ENCODE peak calls at places on chromosomes 4 and X, in nine cellular contexts. Y is SK-N-SH, N is Caco-2, Z is heart left ventricle, B is PC-9, K is foreskin fibroblast, W is stomach, L is choroid plexus epithelial cell, H is GM23338. A is an unnamed sample.

GRCh38 chr4:183469327-183469726 is 24.9 kb downstream of the CDKN2AIP start:
- DNase-seq in Y (no peak), N (no peak), Z (no peak), B (no peak), K (no peak), W (no peak), L (no peak), H (no peak), A (no peak)

GRCh38 chr4:103052779-103053178 is 23.8 kb downstream of the SLC9B2 start:
- DNase-seq in Y (peak), N (no peak), Z (no peak), B (no peak), K (no peak), W (no peak), L (no peak), H (no peak), A (no peak)

GRCh38 chr4:5888706-5889696 is 3.9 kb downstream of the CRMP1 start:
- DNase-seq in Y (no peak), N (no peak), Z (no peak), B (no peak), K (no peak), W (no peak), L (no peak), H (no peak), A (no peak)

GRCh38 chr4:169922632-169923276 is 103.4 kb downstream of the MFAP3L start:
- DNase-seq in Y (no peak), N (no peak), Z (no peak), B (no peak), K (peak), W (no peak), L (no peak), H (no peak), A (no peak)

GRCh38 chr4:19309365-19309764 is 942.3 kb upstream of the SLIT2 start:
- DNase-seq in Y (no peak), N (peak), Z (no peak), B (no peak), K (peak), W (no peak), L (peak), H (peak), A (no peak)

GRCh38 chrX:17590892-17591740 is 146.2 kb upstream of the SCML1 start:
- DNase-seq in Y (peak), N (peak), Z (peak), B (peak), K (peak), W (peak), L (peak), H (peak), A (peak)

GRCh38 chrX:10158279-10158939 is 1.6 kb downstream of the CLCN4 start:
- DNase-seq in Y (peak), N (no peak), Z (no peak), B (no peak), K (peak), W (no peak), L (no peak), H (peak), A (peak)

GRCh38 chr4:57655342-57655741 is 545.2 kb upstream of the IGFBP7 start:
- DNase-seq in Y (no peak), N (no peak), Z (no peak), B (no peak), K (no peak), W (no peak), L (no peak), H (no peak), A (no peak)

GRCh38 chrX:41258871-41259270 is 75.1 kb upstream of the DDX3X start:
- DNase-seq in Y (no peak), N (no peak), Z (no peak), B (no peak), K (no peak), W (no peak), L (no peak), H (no peak), A (no peak)

GRCh38 chrX:71163010-71163409 is 18.4 kb downstream of the NLGN3 start:
- DNase-seq in Y (no peak), N (no peak), Z (no peak), B (no peak), K (no peak), W (no peak), L (no peak), H (peak), A (no peak)

GRCh38 chr4:187767687-187768086 is 227.9 kb upstream of the ZFP42 start:
- DNase-seq in Y (no peak), N (no peak), Z (no peak), B (no peak), K (no peak), W (no peak), L (no peak), H (no peak), A (no peak)

GRCh38 chrX:132877954-132878536 is 80.4 kb downstream of the HS6ST2 start:
- DNase-seq in Y (no peak), N (peak), Z (no peak), B (no peak), K (no peak), W (no peak), L (no peak), H (no peak), A (no peak)

GRCh38 chrX:63283331-63283730 is 67.8 kb downstream of the SPIN4 start:
- DNase-seq in Y (no peak), N (no peak), Z (no peak), B (no peak), K (no peak), W (no peak), L (no peak), H (no peak), A (no peak)

GRCh38 chr4:99642725-99643489 is 14.7 kb downstream of the C4orf54 start:
- DNase-seq in Y (no peak), N (no peak), Z (peak), B (no peak), K (no peak), W (no peak), L (no peak), H (no peak), A (no peak)

GRCh38 chrX:125205084-125205917 is 114.4 kb upstream of the TEX13C start:
- DNase-seq in Y (peak), N (no peak), Z (peak), B (no peak), K (peak), W (peak), L (peak), H (peak), A (no peak)

GRCh38 chr4:86818845-86819244 is 30.3 kb downstream of the SLC10A6 start:
- DNase-seq in Y (no peak), N (peak), Z (no peak), B (no peak), K (no peak), W (no peak), L (no peak), H (peak), A (no peak)

GRCh38 chrX:43885617-43886016 is 3.4 kb upstream of the MAOB start:
- DNase-seq in Y (no peak), N (no peak), Z (no peak), B (no peak), K (no peak), W (no peak), L (no peak), H (no peak), A (no peak)

GRCh38 chr4:88382621-88383020 is 4.0 kb downstream of the HERC6 start:
- DNase-seq in Y (no peak), N (no peak), Z (no peak), B (no peak), K (no peak), W (no peak), L (peak), H (no peak), A (no peak)

GRCh38 chrX:125405339-125405738 is 85.7 kb downstream of the TEX13C start:
- DNase-seq in Y (no peak), N (no peak), Z (no peak), B (no peak), K (no peak), W (no peak), L (no peak), H (no peak), A (no peak)

GRCh38 chr4:174154455-174154854 is 129.0 kb downstream of the FBXO8 start:
- DNase-seq in Y (no peak), N (no peak), Z (peak), B (no peak), K (peak), W (no peak), L (peak), H (no peak), A (peak)

GRCh38 chr4:112287258-112287873 is 1.7 kb upstream of the TIFA start:
- DNase-seq in Y (no peak), N (no peak), Z (no peak), B (no peak), K (no peak), W (no peak), L (no peak), H (no peak), A (no peak)

GRCh38 chr4:149973181-149973580 is 105.1 kb upstream of the DCLK2 start:
- DNase-seq in Y (no peak), N (no peak), Z (no peak), B (no peak), K (no peak), W (no peak), L (no peak), H (no peak), A (no peak)

GRCh38 chrX:68658530-68658929 is 11.1 kb downstream of the STARD8 start:
- DNase-seq in Y (no peak), N (no peak), Z (peak), B (no peak), K (no peak), W (no peak), L (peak), H (no peak), A (no peak)

GRCh38 chr4:183905593-183906485 is 732 bp downstream of the STOX2 start:
- DNase-seq in Y (peak), N (peak), Z (peak), B (no peak), K (peak), W (peak), L (peak), H (peak), A (peak)

GRCh38 chrX:78168065-78168464 is 28.6 kb upstream of the TAF9B start:
- DNase-seq in Y (no peak), N (no peak), Z (no peak), B (no peak), K (peak), W (no peak), L (peak), H (no peak), A (no peak)

GRCh38 chr4:147924604-147925412 is 192.9 kb downstream of the ARHGAP10 start:
- DNase-seq in Y (peak), N (peak), Z (no peak), B (no peak), K (peak), W (peak), L (peak), H (peak), A (peak)

GRCh38 chr4:70559216-70559830 is 32.7 kb upstream of the AMBN start:
- DNase-seq in Y (peak), N (peak), Z (no peak), B (no peak), K (peak), W (peak), L (peak), H (peak), A (peak)
- TF ChIP-seq CTCF in Y (peak), N (peak), Z (peak), B (peak), K (peak), W (no peak), L (peak), H (peak), A (peak)

DNA sequence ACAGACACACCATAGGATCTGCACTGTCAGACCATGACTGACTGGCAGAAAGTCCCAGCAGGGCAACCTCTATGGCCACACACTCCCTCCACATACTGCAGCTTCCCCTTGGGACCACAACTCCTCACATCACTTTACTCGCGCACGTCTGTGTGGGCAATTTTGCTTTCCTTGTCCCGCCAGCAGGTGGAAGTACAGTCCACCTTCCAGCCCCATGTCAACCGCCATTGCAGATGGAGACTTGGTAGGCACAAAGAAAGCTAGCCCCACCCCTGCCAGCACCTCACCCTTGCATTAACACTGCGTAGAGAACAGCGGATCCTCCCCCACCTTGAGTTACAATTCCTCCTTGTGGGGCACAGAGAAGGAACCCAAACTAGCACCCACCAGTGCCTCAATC is 74.4 kb upstream of the NAP1L2 start:
- DNase-seq in Y (peak), N (no peak), Z (no peak), B (no peak), K (no peak), W (no peak), L (no peak), H (peak), A (no peak)
- TF ChIP-seq CTCF in Y (no peak), N (no peak), Z (no peak), B (no peak), K (no peak), W (no peak), L (no peak), H (peak), A (no peak)

GRCh38 chrX:136766785-136767103 is 14.0 kb downstream of the ARHGEF6 start:
- DNase-seq in Y (no peak), N (no peak), Z (no peak), B (no peak), K (peak), W (no peak), L (no peak), H (peak), A (no peak)

GRCh38 chrX:136764206-136764605 is 16.5 kb downstream of the ARHGEF6 start:
- DNase-seq in Y (no peak), N (no peak), Z (no peak), B (no peak), K (no peak), W (no peak), L (no peak), H (no peak), A (no peak)

GRCh38 chrX:136768469-136769084 is 12.2 kb downstream of the ARHGEF6 start:
- DNase-seq in Y (peak), N (no peak), Z (peak), B (peak), K (peak), W (no peak), L (peak), H (no peak), A (no peak)

GRCh38 chrX:136765957-136766356 is 14.8 kb downstream of the ARHGEF6 start:
- DNase-seq in Y (no peak), N (no peak), Z (no peak), B (no peak), K (peak), W (no peak), L (no peak), H (no peak), A (no peak)

DNA sequence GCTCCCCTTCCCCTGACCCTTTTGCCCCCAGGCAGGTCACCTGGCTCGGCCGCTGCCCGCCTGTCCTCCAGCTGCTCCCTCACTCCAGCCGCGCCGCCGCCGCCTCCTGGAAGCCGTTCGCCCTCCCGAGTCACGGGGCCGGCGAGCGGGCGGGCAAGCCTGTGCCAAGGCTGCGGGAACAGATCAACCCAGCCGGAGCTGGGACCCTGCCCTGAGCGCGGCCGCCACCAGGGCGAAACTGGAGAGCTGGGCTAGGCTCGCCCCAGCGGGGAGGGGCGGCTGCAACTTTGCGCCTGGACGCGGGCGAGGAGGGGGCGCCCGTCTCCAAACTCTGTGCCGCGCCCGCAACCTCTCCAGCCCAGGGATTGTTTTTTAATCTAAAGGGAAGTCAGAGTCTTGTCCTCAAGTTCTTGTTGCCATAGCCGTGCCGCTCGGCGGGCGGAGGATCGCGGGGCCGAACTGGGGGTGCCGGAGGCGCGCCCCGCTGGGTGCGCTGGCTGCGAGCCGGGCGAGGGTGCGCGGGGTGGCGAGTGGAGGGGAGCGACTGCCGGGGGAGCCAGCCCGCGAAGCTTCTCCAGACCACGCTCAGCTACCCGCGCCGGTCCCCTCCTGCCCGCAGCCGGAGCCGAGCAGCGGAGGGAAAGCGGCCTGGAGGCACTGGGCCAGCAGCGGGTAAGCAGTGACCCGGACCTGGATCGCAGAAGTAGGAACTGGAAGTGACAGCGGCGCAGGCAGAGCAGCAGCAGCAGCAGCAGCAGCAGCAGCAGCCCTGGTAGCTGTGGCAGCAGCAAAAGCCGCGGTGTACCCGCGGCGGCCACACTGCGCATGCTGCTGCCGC is 13.4 kb downstream of the ARHGEF6 start:
- DNase-seq in Y (peak), N (peak), Z (peak), B (no peak), K (peak), W (peak), L (peak), H (peak), A (peak)
- TF ChIP-seq CTCF in Y (no peak), N (peak), Z (no peak), B (no peak), K (peak), W (no peak), L (peak), H (peak), A (peak)

GRCh38 chr4:171650543-171650942 is 162.7 kb upstream of the GALNTL6 start:
- DNase-seq in Y (peak), N (peak), Z (no peak), B (no peak), K (no peak), W (no peak), L (no peak), H (peak), A (no peak)
- TF ChIP-seq CTCF in Y (no peak), N (no peak), Z (no peak), B (no peak), K (no peak), W (no peak), L (no peak), H (peak), A (no peak)

GRCh38 chrX:23953908-23954269 is 46.1 kb downstream of the CXorf58 start:
- DNase-seq in Y (no peak), N (no peak), Z (no peak), B (no peak), K (no peak), W (no peak), L (no peak), H (no peak), A (no peak)
- TF ChIP-seq CTCF in Y (peak), N (no peak), Z (no peak), B (no peak), K (no peak), W (no peak), L (no peak), H (peak), A (no peak)

GRCh38 chrX:151806967-151807540 is 72.5 kb downstream of the CNGA2 start:
- DNase-seq in Y (no peak), N (no peak), Z (no peak), B (no peak), K (no peak), W (no peak), L (no peak), H (no peak), A (no peak)

GRCh38 chrX:151796576-151796975 is 62.0 kb downstream of the CNGA2 start:
- DNase-seq in Y (no peak), N (no peak), Z (no peak), B (peak), K (no peak), W (no peak), L (no peak), H (no peak), A (no peak)

GRCh38 chrX:151801980-151802379 is 67.4 kb downstream of the CNGA2 start:
- DNase-seq in Y (no peak), N (peak), Z (no peak), B (peak), K (peak), W (no peak), L (no peak), H (peak), A (peak)
- TF ChIP-seq CTCF in Y (peak), N (peak), Z (no peak), B (peak), K (peak), W (no peak), L (peak), H (peak), A (no peak)

GRCh38 chr4:162131256-162131655 is 32.5 kb downstream of the FSTL5 start:
- DNase-seq in Y (no peak), N (no peak), Z (no peak), B (no peak), K (peak), W (no peak), L (peak), H (peak), A (peak)
- TF ChIP-seq CTCF in Y (peak), N (no peak), Z (no peak), B (peak), K (no peak), W (no peak), L (peak), H (peak), A (no peak)

GRCh38 chr4:123096038-123096437 is 173.6 kb upstream of the NUDT6 start:
- DNase-seq in Y (no peak), N (no peak), Z (no peak), B (no peak), K (peak), W (no peak), L (peak), H (peak), A (no peak)
- TF ChIP-seq CTCF in Y (peak), N (peak), Z (no peak), B (no peak), K (peak), W (no peak), L (peak), H (peak), A (no peak)

GRCh38 chrX:19990225-19990518 is 689 bp downstream of the BCLAF3 start:
- DNase-seq in Y (no peak), N (no peak), Z (no peak), B (no peak), K (peak), W (no peak), L (peak), H (no peak), A (no peak)
- TF ChIP-seq CTCF in Y (no peak), N (no peak), Z (no peak), B (no peak), K (no peak), W (no peak), L (no peak), H (no peak), A (no peak)